ENCODE peak calls at places on chromosomes 6 and 20, in seven cellular contexts. T is LNCaP clone FGC; V is fibroblast of the aortic adventitia; H is choroid plexus epithelial cell; A is nephron progenitor cell; M is activated CD8-positive, alpha-beta T cell treated with anti-CD3 and anti-CD28 coated beads for 36 hours; X is CD4-positive, alpha-beta T cell. U is an unnamed sample.

GRCh38 chr6:149852881-149853280 is 11.3 kb downstream of the LRP11 start:
- DNase-seq in X (no peak), T (no peak), A (no peak), H (no peak), V (no peak), M (no peak), U (no peak)

GRCh38 chr6:34657307-34657978 is 39.1 kb downstream of the ILRUN start:
- DNase-seq in X (no peak), A (no peak), H (peak), T (peak), V (peak), M (peak), U (no peak)

GRCh38 chr6:160945516-160946177 is 45.9 kb upstream of the MAP3K4 start:
- DNase-seq in H (peak), A (no peak), T (no peak), X (no peak), M (no peak), V (no peak), U (no peak)

GRCh38 chr6:161374971-161375873 is 101.4 kb upstream of the AGPAT4 start:
- DNase-seq in X (no peak), A (peak), M (no peak), T (peak), V (peak), H (no peak), U (no peak)

GRCh38 chr20:40775747-40776146 is 86.7 kb upstream of the MAFB start:
- DNase-seq in V (no peak), M (no peak), T (no peak), H (no peak), A (no peak), X (no peak), U (no peak)

GRCh38 chr6:44036196-44036595 is 91.1 kb downstream of the MRPL14 start:
- DNase-seq in V (no peak), X (no peak), T (no peak), A (no peak), M (no peak), H (no peak), U (no peak)

GRCh38 chr20:63066506-63067265 is 59.9 kb upstream of the BHLHE23 start:
- DNase-seq in X (no peak), T (no peak), V (no peak), M (no peak), A (no peak), H (no peak), U (no peak)

GRCh38 chr20:51961964-51962761 is 159.8 kb upstream of the SALL4 start:
- DNase-seq in A (no peak), H (no peak), X (no peak), M (no peak), V (no peak), T (no peak), U (no peak)

GRCh38 chr6:36699290-36699689 is 1.7 kb downstream of the RAB44 start:
- DNase-seq in H (no peak), M (no peak), V (no peak), X (no peak), T (no peak), A (no peak), U (peak)

GRCh38 chr6:40719671-40720374 is 132.7 kb upstream of the LRFN2 start:
- DNase-seq in T (no peak), M (peak), X (no peak), H (peak), V (peak), A (no peak), U (no peak)

GRCh38 chr20:8879669-8880068 is 189.2 kb upstream of the PLCB4 start:
- DNase-seq in X (no peak), M (no peak), T (no peak), V (no peak), H (no peak), A (no peak), U (no peak)

GRCh38 chr6:72553531-72554202 is 68.2 kb upstream of the KCNQ5 start:
- DNase-seq in A (no peak), M (peak), H (peak), X (no peak), T (no peak), V (peak), U (no peak)

GRCh38 chr6:48826884-48827701 is 636.0 kb downstream of the MMUT start:
- DNase-seq in A (no peak), T (no peak), H (peak), X (no peak), M (no peak), V (peak), U (peak)

GRCh38 chr6:38612386-38612965 is 27.3 kb downstream of the BTBD9 start:
- DNase-seq in H (peak), M (no peak), X (no peak), A (no peak), V (peak), T (no peak), U (no peak)

GRCh38 chr20:7274870-7275269 is 507.4 kb downstream of the BMP2 start:
- DNase-seq in X (no peak), M (no peak), V (no peak), H (no peak), T (no peak), A (no peak), U (no peak)

GRCh38 chr20:7269452-7269851 is 502.0 kb downstream of the BMP2 start:
- DNase-seq in M (no peak), H (no peak), T (no peak), A (no peak), X (no peak), V (no peak), U (no peak)

GRCh38 chr20:7275628-7276237 is 508.2 kb downstream of the BMP2 start:
- DNase-seq in X (no peak), M (no peak), V (no peak), T (no peak), H (no peak), A (no peak), U (no peak)

DNA sequence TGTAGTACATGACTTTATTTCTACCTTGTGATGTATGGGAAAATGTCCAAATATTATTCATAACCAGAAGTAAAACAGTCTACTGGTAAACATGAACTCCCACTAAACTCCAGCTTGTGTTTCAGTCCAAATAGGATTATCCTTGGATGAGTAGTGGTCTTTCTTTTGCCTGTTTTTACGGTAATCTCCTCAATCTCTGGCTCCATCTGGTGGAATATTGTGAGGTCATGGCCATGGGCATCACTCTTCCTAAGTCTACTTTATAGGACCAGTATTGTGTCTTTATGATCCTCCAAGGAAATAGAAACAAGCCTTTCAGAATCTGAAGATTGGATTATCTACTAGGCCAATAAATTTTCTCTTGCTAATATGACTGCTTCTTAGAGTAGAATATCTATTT is 505.0 kb downstream of the BMP2 start:
- DNase-seq in M (no peak), H (peak), A (no peak), V (peak), X (no peak), T (no peak), U (no peak)
- TF ChIP-seq CTCF in M (no peak), H (peak), A (peak), V (peak), X (no peak), T (no peak), U (no peak)

DNA sequence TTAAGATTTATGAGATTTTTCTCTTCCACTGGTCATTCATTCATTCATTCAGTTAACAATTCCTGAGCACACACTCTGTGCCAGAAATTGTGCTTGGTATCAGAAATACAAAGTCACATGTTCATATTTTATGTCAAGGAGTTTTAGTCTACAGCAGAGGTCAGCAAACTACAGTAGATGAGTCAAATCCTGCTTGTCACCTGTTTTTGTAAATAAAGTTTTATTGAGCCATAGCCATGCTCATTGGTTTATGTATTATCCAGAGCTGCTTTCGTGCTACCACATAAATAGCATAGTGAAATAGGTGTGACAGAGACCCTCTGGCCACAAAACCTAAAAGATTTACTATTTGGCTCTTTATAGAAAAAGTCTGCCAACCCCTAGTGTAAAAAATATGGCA is 46.8 kb downstream of the THEMIS start:
- DNase-seq in H (peak), M (no peak), V (no peak), T (no peak), X (no peak), A (no peak), U (no peak)
- TF ChIP-seq CTCF in H (no peak), M (no peak), V (no peak), T (peak), X (no peak), A (no peak), U (no peak)

GRCh38 chr20:19789446-19789845 is 31.4 kb downstream of the RIN2 start:
- DNase-seq in V (no peak), H (no peak), M (no peak), T (no peak), X (no peak), A (no peak), U (no peak)
- TF ChIP-seq CTCF in V (no peak), H (peak), M (no peak), T (no peak), X (no peak), A (no peak), U (no peak)

DNA sequence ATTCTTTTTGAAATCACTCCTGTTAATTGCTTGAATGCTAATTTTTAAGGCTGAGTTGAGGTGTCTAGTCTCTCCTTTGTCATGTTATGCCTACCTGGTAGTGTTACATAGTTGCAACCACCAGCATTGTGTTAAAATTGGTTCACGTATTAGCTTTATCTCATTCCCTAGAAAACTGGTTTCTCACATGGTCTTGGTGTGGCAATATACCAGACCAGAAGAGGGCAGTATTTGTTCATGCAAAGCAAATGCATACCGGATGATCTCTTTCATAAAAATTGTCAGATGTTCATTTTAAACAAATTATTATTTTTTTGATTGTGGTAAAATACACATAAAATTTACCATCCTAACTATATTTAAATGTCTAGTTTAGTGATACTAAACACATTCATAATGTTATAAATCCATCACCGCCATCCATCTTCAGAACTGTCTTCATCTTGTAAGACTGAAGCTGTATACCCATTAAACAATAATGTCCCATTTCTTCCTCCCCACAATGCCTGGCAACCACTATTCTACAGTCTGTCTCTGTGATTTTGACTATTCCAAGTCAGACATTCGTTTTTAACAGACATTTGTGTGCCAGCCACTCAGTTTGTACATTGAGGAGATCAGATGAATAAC is 92.8 kb downstream of the ATRN start:
- DNase-seq in H (peak), V (peak), X (no peak), A (peak), M (peak), T (peak), U (no peak)
- TF ChIP-seq CTCF in H (peak), V (peak), X (peak), A (peak), M (peak), T (peak), U (no peak)

DNA sequence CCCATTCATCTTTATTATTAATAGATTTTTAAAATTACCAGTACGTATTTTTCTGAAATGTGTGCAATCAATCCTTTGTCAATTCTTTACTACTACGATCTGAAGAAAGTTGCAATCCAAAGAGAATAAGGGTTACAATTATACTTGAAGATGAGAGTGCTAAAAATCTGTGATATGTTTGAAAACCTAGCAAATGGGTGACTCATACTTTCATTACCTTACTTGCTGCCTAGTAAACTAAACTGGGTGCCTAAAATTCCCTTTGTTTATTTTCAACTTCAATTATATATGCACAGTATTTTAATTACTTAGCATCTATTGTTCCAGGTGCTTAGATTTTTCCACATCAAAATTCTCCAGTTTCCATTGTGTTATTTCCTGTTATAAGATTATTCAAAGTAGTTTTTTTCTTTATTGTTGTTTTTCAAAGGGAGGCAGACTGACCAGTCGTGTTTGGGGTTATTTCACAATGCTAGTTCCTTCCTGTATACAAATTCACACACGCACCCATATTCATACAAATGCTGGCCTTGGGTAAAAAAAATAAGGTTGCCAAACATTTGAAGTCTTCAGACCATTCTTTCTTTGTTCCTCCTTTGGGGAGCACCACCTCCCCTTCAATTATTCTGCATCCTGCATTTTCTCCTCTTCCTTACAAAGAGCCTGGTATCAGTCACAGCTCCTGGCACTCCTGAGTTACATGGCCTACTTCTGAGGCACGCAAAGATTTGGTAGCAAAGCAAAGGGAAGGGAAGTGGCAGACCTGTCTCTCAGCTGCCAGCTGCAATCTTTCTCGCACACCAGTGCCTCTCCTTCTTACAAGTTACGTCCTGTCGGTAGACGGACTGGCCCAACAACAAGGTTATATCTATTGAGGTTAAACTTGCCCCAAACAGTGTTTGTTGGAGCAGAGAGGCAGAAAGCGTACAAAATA is 16.2 kb upstream of the FAM135A start:
- DNase-seq in T (no peak), M (no peak), X (no peak), V (no peak), A (no peak), H (peak), U (no peak)
- TF ChIP-seq CTCF in T (no peak), M (no peak), X (no peak), V (no peak), A (no peak), H (no peak), U (no peak)